ENCODE peak calls at places on chromosomes 13 and 19, in ten cellular contexts. C, V, N, Q, P, T, W, X, I and L are unnamed samples.

GRCh38 chr19:7736148-7736547 is 4.2 kb upstream of the CLEC4G start:
- DNase-seq in C (no peak), V (no peak), N (no peak), Q (no peak), P (no peak), T (no peak), W (peak), X (no peak), I (no peak), L (no peak)

GRCh38 chr13:95801825-95802224 is 124.9 kb downstream of the DNAJC3 start:
- DNase-seq in C (no peak), V (no peak), N (no peak), Q (no peak), P (no peak), T (no peak), W (no peak), X (no peak), I (no peak), L (no peak)

GRCh38 chr19:4376245-4376990 is 23.9 kb downstream of the SH3GL1 start:
- DNase-seq in C (no peak), V (no peak), N (no peak), Q (no peak), P (no peak), T (no peak), W (no peak), X (no peak), I (no peak), L (no peak)

GRCh38 chr19:13127811-13128575 is 9.9 kb downstream of the NACC1 start:
- DNase-seq in C (no peak), V (no peak), N (no peak), Q (no peak), P (no peak), T (no peak), W (no peak), X (no peak), I (no peak), L (no peak)

GRCh38 chr13:85549819-85550218 is 249.4 kb downstream of the SLITRK6 start:
- DNase-seq in C (no peak), V (no peak), N (no peak), Q (no peak), P (no peak), T (no peak), W (no peak), X (no peak), I (no peak), L (no peak)

GRCh38 chr13:29754486-29754806 is 96.0 kb downstream of the UBL3 start:
- DNase-seq in C (peak), V (peak), N (peak), Q (no peak), P (peak), T (peak), W (no peak), X (peak), I (no peak), L (no peak)

GRCh38 chr19:11191273-11191755 is 6.0 kb downstream of the KANK2 start:
- DNase-seq in C (peak), V (peak), N (peak), Q (no peak), P (peak), T (peak), W (no peak), X (peak), I (peak), L (peak)

GRCh38 chr19:21439372-21439771 is 42.4 kb downstream of the ZNF493 start:
- DNase-seq in C (peak), V (peak), N (no peak), Q (no peak), P (no peak), T (no peak), W (no peak), X (no peak), I (no peak), L (no peak)

GRCh38 chr19:12885749-12886706 is 973 bp downstream of the KLF1 start:
- DNase-seq in C (peak), V (no peak), N (no peak), Q (no peak), P (no peak), T (no peak), W (no peak), X (no peak), I (no peak), L (no peak)

GRCh38 chr19:816500-816857 is 5.3 kb downstream of the PLPPR3 start:
- DNase-seq in C (no peak), V (no peak), N (no peak), Q (no peak), P (no peak), T (no peak), W (no peak), X (no peak), I (no peak), L (no peak)

GRCh38 chr13:31638577-31638976 is 100.7 kb upstream of the RXFP2 start:
- DNase-seq in C (peak), V (peak), N (peak), Q (no peak), P (peak), T (peak), W (no peak), X (no peak), I (no peak), L (no peak)

GRCh38 chr13:111962431-111962891 is 104.5 kb upstream of the SOX1 start:
- DNase-seq in C (no peak), V (no peak), N (no peak), Q (no peak), P (no peak), T (no peak), W (peak), X (no peak), I (no peak), L (peak)

GRCh38 chr13:73059460-73060250 is 850 bp downstream of the KLF5 start:
- DNase-seq in C (peak), V (no peak), N (no peak), Q (peak), P (no peak), T (peak), W (peak), X (no peak), I (no peak), L (peak)

GRCh38 chr13:50126378-50127016 is 111.3 kb downstream of the KCNRG start:
- DNase-seq in C (peak), V (peak), N (peak), Q (peak), P (peak), T (peak), W (no peak), X (peak), I (no peak), L (no peak)

GRCh38 chr19:38990949-38991697 is 15.6 kb upstream of the FBXO17 start:
- DNase-seq in C (peak), V (no peak), N (peak), Q (no peak), P (no peak), T (no peak), W (no peak), X (peak), I (no peak), L (no peak)

GRCh38 chr19:14472202-14472961 is 2.8 kb downstream of the PTGER1 start:
- DNase-seq in C (peak), V (peak), N (peak), Q (peak), P (peak), T (no peak), W (peak), X (peak), I (peak), L (no peak)

GRCh38 chr19:51467864-51468544 is 9.8 kb upstream of the SIGLEC8 start:
- DNase-seq in C (no peak), V (no peak), N (no peak), Q (peak), P (no peak), T (no peak), W (no peak), X (no peak), I (no peak), L (no peak)

GRCh38 chr19:4425531-4425930 is 23.1 kb downstream of the CHAF1A start:
- DNase-seq in C (peak), V (peak), N (peak), Q (no peak), P (peak), T (peak), W (no peak), X (no peak), I (no peak), L (no peak)

GRCh38 chr19:58468216-58468839 is 1.4 kb downstream of the ZNF324 start:
- DNase-seq in C (no peak), V (no peak), N (no peak), Q (no peak), P (no peak), T (no peak), W (no peak), X (no peak), I (no peak), L (no peak)

GRCh38 chr19:40724848-40725247 is 7.9 kb downstream of the ITPKC start:
- DNase-seq in C (no peak), V (no peak), N (no peak), Q (no peak), P (no peak), T (no peak), W (no peak), X (no peak), I (no peak), L (no peak)

GRCh38 chr13:49185264-49185663 is 34.9 kb upstream of the MLNR start:
- DNase-seq in C (peak), V (no peak), N (no peak), Q (no peak), P (no peak), T (no peak), W (no peak), X (peak), I (no peak), L (no peak)

GRCh38 chr13:87444135-87444534 is 227.0 kb upstream of the SLITRK5 start:
- DNase-seq in C (no peak), V (no peak), N (no peak), Q (no peak), P (no peak), T (no peak), W (no peak), X (no peak), I (no peak), L (no peak)

GRCh38 chr13:105814219-105814901 is 721.1 kb downstream of the EFNB2 start:
- DNase-seq in C (no peak), V (no peak), N (no peak), Q (no peak), P (no peak), T (no peak), W (no peak), X (no peak), I (no peak), L (no peak)

GRCh38 chr13:20102776-20103175 is 58.1 kb downstream of the GJA3 start:
- DNase-seq in C (no peak), V (no peak), N (no peak), Q (peak), P (no peak), T (no peak), W (no peak), X (no peak), I (no peak), L (no peak)
- TF ChIP-seq CTCF in C (no peak), V (no peak), N (no peak), Q (no peak), P (no peak), T (no peak), W (no peak), X (no peak), I (no peak), L (no peak)

DNA sequence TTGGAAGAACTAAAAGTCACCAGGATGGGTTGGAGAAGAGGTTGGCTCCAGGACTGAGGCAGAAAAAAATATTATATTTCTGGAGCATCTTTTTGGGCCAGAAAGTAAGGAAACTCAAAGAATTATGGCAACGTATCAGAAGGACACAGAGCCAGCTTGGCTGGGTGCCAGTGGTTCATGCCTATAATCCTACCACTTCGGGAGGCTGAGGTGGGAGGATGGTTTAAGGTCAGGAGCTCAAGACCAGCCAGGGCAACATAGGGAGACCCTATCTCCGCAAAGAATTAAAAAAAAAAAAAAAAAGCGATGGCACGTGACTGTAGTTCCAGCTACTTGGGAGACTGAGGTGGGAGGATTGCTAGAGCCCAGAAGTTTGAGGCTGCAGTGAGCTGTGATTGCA is 108.1 kb downstream of the GADD45B start:
- DNase-seq in C (no peak), V (no peak), N (no peak), Q (no peak), P (no peak), T (no peak), W (peak), X (no peak), I (no peak), L (peak)
- TF ChIP-seq CTCF in C (no peak), V (no peak), N (no peak), Q (no peak), P (no peak), T (no peak), W (no peak), X (no peak), I (no peak), L (no peak)

DNA sequence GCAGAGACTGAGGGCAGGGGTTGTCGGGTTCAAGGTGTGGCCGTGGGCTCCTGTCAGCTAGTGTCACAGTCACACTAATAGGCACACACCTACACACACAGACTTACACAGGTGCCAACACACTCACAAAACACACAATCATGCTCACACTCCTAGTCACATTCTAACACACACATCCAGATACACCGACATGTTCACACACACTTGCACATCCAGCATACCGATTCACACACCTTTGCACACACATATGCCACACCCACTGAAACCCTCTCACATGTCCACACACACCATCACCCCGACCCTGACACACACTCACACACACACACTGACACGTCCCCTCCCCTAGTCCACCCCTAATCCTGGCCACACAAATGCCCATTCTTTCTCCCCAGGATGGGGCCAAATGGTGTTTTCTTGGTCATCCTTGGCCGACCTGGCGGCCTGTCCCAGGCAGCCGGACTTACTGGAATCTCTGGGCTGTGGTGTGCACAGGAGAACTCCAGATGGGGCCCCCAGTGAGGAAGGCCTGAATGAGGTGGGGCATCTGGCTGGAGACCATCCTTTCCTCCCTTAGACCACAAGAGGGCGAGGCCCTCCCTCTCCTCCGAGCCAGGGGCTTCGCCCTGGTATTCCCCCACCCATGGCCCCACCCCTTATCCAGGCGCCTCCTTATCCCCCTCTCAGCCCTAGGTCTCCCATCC is 19.1 kb upstream of the PNMA8B start:
- DNase-seq in C (no peak), V (no peak), N (no peak), Q (no peak), P (no peak), T (no peak), W (no peak), X (no peak), I (no peak), L (no peak)
- TF ChIP-seq CTCF in C (no peak), V (no peak), N (no peak), Q (no peak), P (no peak), T (no peak), W (no peak), X (no peak), I (no peak), L (no peak)

GRCh38 chr13:114112826-114113322 is 19.5 kb downstream of the RASA3 start:
- DNase-seq in C (no peak), V (no peak), N (no peak), Q (no peak), P (no peak), T (no peak), W (peak), X (no peak), I (no peak), L (peak)
- TF ChIP-seq CTCF in C (no peak), V (peak), N (no peak), Q (peak), P (no peak), T (no peak), W (no peak), X (no peak), I (no peak), L (peak)